ENCODE peak calls at places on chromosome 21, in eight cellular contexts. One of them, this sample, is unnamed.

GRCh38 chr21:26920055-26920454 is 46.8 kb downstream of the ADAMTS5 start:
- DNase-seq in M059J: peak; percentile 47
- DNase-seq in amygdala: no peak
- DNase-seq in GM04504: peak; percentile 21
- DNase-seq in pons: no peak
- DNase-seq in NCI-H2081: no peak
- DNase-seq in SK-MEL-5: no peak
- DNase-seq in stimulated activated CD8-positive, alpha-beta memory T cell treated with anti-CD3 and anti-CD28 coated beads, Interleukin-4, amount 100 ng/mL, for 24 hours: no peak
- DNase-seq in this sample: no peak

GRCh38 chr21:46392921-46393320 is 65.8 kb upstream of the DIP2A start:
- DNase-seq in GM04504: peak; percentile 52
- DNase-seq in M059J: no peak
- DNase-seq in amygdala: no peak
- DNase-seq in stimulated activated CD8-positive, alpha-beta memory T cell treated with anti-CD3 and anti-CD28 coated beads, Interleukin-4, amount 100 ng/mL, for 24 hours: no peak
- DNase-seq in SK-MEL-5: no peak
- DNase-seq in pons: no peak
- DNase-seq in NCI-H2081: no peak
- DNase-seq in this sample: no peak

GRCh38 chr21:45839274-45839673 is 142.3 kb upstream of the COL6A1 start:
- DNase-seq in stimulated activated CD8-positive, alpha-beta memory T cell treated with anti-CD3 and anti-CD28 coated beads, Interleukin-4, amount 100 ng/mL, for 24 hours: no peak
- DNase-seq in pons: no peak
- DNase-seq in GM04504: no peak
- DNase-seq in SK-MEL-5: no peak
- DNase-seq in M059J: peak; percentile 78
- DNase-seq in NCI-H2081: no peak
- DNase-seq in amygdala: no peak
- DNase-seq in this sample: no peak

GRCh38 chr21:33432496-33432895 is 29.3 kb downstream of the IFNGR2 start:
- DNase-seq in M059J: no peak
- DNase-seq in NCI-H2081: no peak
- DNase-seq in stimulated activated CD8-positive, alpha-beta memory T cell treated with anti-CD3 and anti-CD28 coated beads, Interleukin-4, amount 100 ng/mL, for 24 hours: no peak
- DNase-seq in amygdala: no peak
- DNase-seq in pons: no peak
- DNase-seq in SK-MEL-5: no peak
- DNase-seq in GM04504: no peak
- DNase-seq in this sample: no peak

GRCh38 chr21:45304945-45305344 is 17.2 kb upstream of the POFUT2 start:
- DNase-seq in M059J: no peak
- DNase-seq in SK-MEL-5: no peak
- DNase-seq in stimulated activated CD8-positive, alpha-beta memory T cell treated with anti-CD3 and anti-CD28 coated beads, Interleukin-4, amount 100 ng/mL, for 24 hours: no peak
- DNase-seq in GM04504: no peak
- DNase-seq in amygdala: no peak
- DNase-seq in pons: no peak
- DNase-seq in NCI-H2081: no peak
- DNase-seq in this sample: no peak

GRCh38 chr21:31596055-31596454 is 63.4 kb upstream of the SOD1 start:
- DNase-seq in GM04504: no peak
- DNase-seq in NCI-H2081: no peak
- DNase-seq in pons: no peak
- DNase-seq in M059J: no peak
- DNase-seq in SK-MEL-5: no peak
- DNase-seq in amygdala: no peak
- DNase-seq in stimulated activated CD8-positive, alpha-beta memory T cell treated with anti-CD3 and anti-CD28 coated beads, Interleukin-4, amount 100 ng/mL, for 24 hours: no peak
- DNase-seq in this sample: no peak

GRCh38 chr21:41169701-41170100 is 1.7 kb downstream of the BACE2 start:
- DNase-seq in M059J: peak; percentile 32
- DNase-seq in NCI-H2081: no peak
- DNase-seq in SK-MEL-5: peak; percentile 92
- DNase-seq in amygdala: no peak
- DNase-seq in stimulated activated CD8-positive, alpha-beta memory T cell treated with anti-CD3 and anti-CD28 coated beads, Interleukin-4, amount 100 ng/mL, for 24 hours: no peak
- DNase-seq in GM04504: no peak
- DNase-seq in pons: peak; percentile 59
- DNase-seq in this sample: no peak

GRCh38 chr21:44444286-44444931 is 10.9 kb upstream of the LRRC3 start:
- DNase-seq in GM04504: no peak
- DNase-seq in SK-MEL-5: peak; percentile 45
- DNase-seq in M059J: no peak
- DNase-seq in stimulated activated CD8-positive, alpha-beta memory T cell treated with anti-CD3 and anti-CD28 coated beads, Interleukin-4, amount 100 ng/mL, for 24 hours: no peak
- DNase-seq in NCI-H2081: no peak
- DNase-seq in amygdala: no peak
- DNase-seq in pons: no peak
- DNase-seq in this sample: no peak

GRCh38 chr21:34812510-34813265 is 143.9 kb downstream of the CLIC6 start:
- DNase-seq in GM04504: peak; percentile 79
- DNase-seq in amygdala: no peak
- DNase-seq in M059J: peak; percentile 90
- DNase-seq in pons: no peak
- DNase-seq in stimulated activated CD8-positive, alpha-beta memory T cell treated with anti-CD3 and anti-CD28 coated beads, Interleukin-4, amount 100 ng/mL, for 24 hours: no peak
- DNase-seq in SK-MEL-5: no peak
- DNase-seq in NCI-H2081: no peak
- DNase-seq in this sample: no peak

This sample was measured in lower leg skin.